ENCODE peak calls at places on chromosomes 1 and 21, in six cellular contexts. I is AG04450, C is kidney, N is HFF-Myc, E is AG04449, H is fibroblast of lung. V is an unnamed sample.

GRCh38 chr1:203536575-203536974 is 42.6 kb downstream of the OPTC start:
- DNase-seq in I (no peak), C (no peak), N (no peak), E (no peak), H (no peak), V (no peak)

GRCh38 chr1:17521946-17522612 is 17.4 kb upstream of the ARHGEF10L start:
- DNase-seq in I (no peak), C (no peak), N (no peak), E (no peak), H (no peak), V (no peak)

GRCh38 chr1:9860887-9861286 is 37.1 kb upstream of the CLSTN1 start:
- DNase-seq in I (no peak), C (no peak), N (no peak), E (no peak), H (no peak), V (no peak)

GRCh38 chr1:28751315-28752056 is 14.7 kb downstream of the YTHDF2 start:
- DNase-seq in I (no peak), C (no peak), N (no peak), E (no peak), H (peak; percentile 79), V (peak; percentile 27)

GRCh38 chr1:114033219-114033706 is 54.0 kb downstream of the OLFML3 start:
- DNase-seq in I (no peak), C (no peak), N (no peak), E (no peak), H (peak; percentile 8), V (no peak)

GRCh38 chr1:222416001-222416791 is 131.7 kb downstream of the HHIPL2 start:
- DNase-seq in I (no peak), C (no peak), N (no peak), E (no peak), H (peak; percentile 33), V (no peak)

GRCh38 chr1:236159704-236160539 is 17.6 kb downstream of the GPR137B start:
- DNase-seq in I (no peak), C (peak; percentile 90), N (no peak), E (no peak), H (no peak), V (no peak)

GRCh38 chr21:45366931-45367401 is 38.0 kb upstream of the COL18A1 start:
- DNase-seq in I (peak; percentile 93), C (peak; percentile 90), N (peak; percentile 67), E (peak; percentile 38), H (peak; percentile 97), V (no peak)

GRCh38 chr21:38824124-38824822 is 18.5 kb downstream of the ETS2 start:
- DNase-seq in I (peak; percentile 68), C (no peak), N (peak; percentile 72), E (no peak), H (peak; percentile 56), V (peak; percentile 62)

GRCh38 chr1:41862411-41863221 is 56.1 kb downstream of the HIVEP3 start:
- DNase-seq in I (no peak), C (no peak), N (no peak), E (peak; percentile 73), H (peak; percentile 99), V (peak; percentile 74)

GRCh38 chr1:20233394-20233793 is 47.1 kb upstream of the PLA2G2C start:
- DNase-seq in I (no peak), C (no peak), N (no peak), E (no peak), H (peak; percentile 23), V (no peak)

GRCh38 chr1:36729289-36729688 is 246.6 kb upstream of the CSF3R start:
- DNase-seq in I (no peak), C (peak; percentile 46), N (no peak), E (no peak), H (no peak), V (no peak)

GRCh38 chr1:96845464-96845863 is 123.9 kb downstream of the PTBP2 start:
- DNase-seq in I (no peak), C (no peak), N (no peak), E (no peak), H (no peak), V (no peak)

GRCh38 chr21:19607983-19608668 is 1204.5 kb upstream of the TMPRSS15 start:
- DNase-seq in I (no peak), C (no peak), N (no peak), E (no peak), H (no peak), V (no peak)

GRCh38 chr1:45136984-45137383 is 69.4 kb downstream of the ZSWIM5 start:
- DNase-seq in I (no peak), C (no peak), N (no peak), E (no peak), H (no peak), V (no peak)

GRCh38 chr1:204713541-204713940 is 28.0 kb upstream of the LRRN2 start:
- DNase-seq in I (no peak), C (no peak), N (no peak), E (no peak), H (no peak), V (no peak)

GRCh38 chr1:202713110-202713509 is 2.9 kb upstream of the SYT2 start:
- DNase-seq in I (no peak), C (no peak), N (no peak), E (no peak), H (peak; percentile 6), V (no peak)

GRCh38 chr1:86062458-86062857 is 94.1 kb downstream of the COL24A1 start:
- DNase-seq in I (no peak), C (no peak), N (no peak), E (no peak), H (peak; percentile 48), V (no peak)

GRCh38 chr1:240820816-240821215 is 208.9 kb upstream of the GREM2 start:
- DNase-seq in I (no peak), C (no peak), N (no peak), E (no peak), H (no peak), V (no peak)

GRCh38 chr1:27124405-27124804 is 30.5 kb downstream of the SLC9A1 start:
- DNase-seq in I (no peak), C (no peak), N (no peak), E (no peak), H (no peak), V (no peak)

GRCh38 chr1:167717351-167717750 is 4.4 kb upstream of the MPZL1 start:
- DNase-seq in I (no peak), C (no peak), N (no peak), E (no peak), H (no peak), V (peak; percentile 25)

GRCh38 chr1:33342041-33342723 is 21.3 kb upstream of the A3GALT2 start:
- DNase-seq in I (peak; percentile 98), C (peak; percentile 85), N (peak; percentile 96), E (peak; percentile 91), H (peak; percentile 99), V (peak; percentile 88)

GRCh38 chr1:162390396-162391185 is 9.1 kb downstream of the C1orf226 start:
- DNase-seq in I (no peak), C (no peak), N (no peak), E (no peak), H (no peak), V (no peak)

GRCh38 chr1:7810395-7810794 is 26.3 kb downstream of the PER3 start:
- DNase-seq in I (peak; percentile 49), C (no peak), N (peak; percentile 40), E (peak; percentile 37), H (peak; percentile 91), V (no peak)

GRCh38 chr1:84995484-84996334 is 1.2 kb downstream of the MCOLN2 start:
- DNase-seq in I (no peak), C (no peak), N (no peak), E (no peak), H (no peak), V (no peak)

GRCh38 chr1:247528812-247529474 is 7.3 kb downstream of the OR2C3 start:
- DNase-seq in I (no peak), C (no peak), N (no peak), E (no peak), H (no peak), V (no peak)

GRCh38 chr1:12616709-12617373 is 1.2 kb downstream of the DHRS3 start:
- DNase-seq in I (no peak), C (no peak), N (no peak), E (no peak), H (no peak), V (no peak)

GRCh38 chr1:70718086-70718630 is 307.1 kb downstream of the CTH start:
- DNase-seq in I (no peak), C (no peak), N (no peak), E (no peak), H (no peak), V (no peak)

DNA sequence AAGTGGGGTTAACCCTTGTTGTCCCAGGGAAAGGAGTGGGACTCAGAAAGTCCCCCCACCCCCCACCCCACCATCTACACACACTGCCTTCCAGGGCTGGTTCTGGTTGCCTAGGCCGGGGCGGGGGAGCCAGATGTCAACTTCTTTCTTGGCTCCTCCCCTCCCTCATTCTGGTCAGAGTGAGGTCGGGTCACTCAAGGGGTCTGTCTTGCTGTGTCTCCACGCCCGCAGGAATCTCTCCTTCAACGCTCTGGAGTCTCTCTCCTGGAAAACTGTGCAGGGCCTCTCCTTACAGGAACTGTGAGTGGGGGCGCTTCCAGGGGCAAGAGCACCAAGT is 6.0 kb downstream of the NTRK1 start:
- DNase-seq in I (no peak), C (peak; percentile 36), N (no peak), E (no peak), H (no peak), V (no peak)
- H3K4me3 ChIP-seq in I (no peak overlapping the region), C (no peak overlapping the region), N (no peak overlapping the region), E (no peak overlapping the region), H (no peak overlapping the region), V (no peak overlapping the region)

GRCh38 chr1:6259491-6260362 is 1.2 kb downstream of the GPR153 start:
- DNase-seq in I (peak; percentile 23), C (peak; percentile 94), N (no peak), E (no peak), H (peak; percentile 71), V (no peak)
- H3K4me3 ChIP-seq in I (peak overlapping the region; percentile 65), C (no peak overlapping the region), N (peak overlapping the region; percentile 58), E (peak overlapping the region; percentile 60), H (peak overlapping the region; percentile 75), V (peak overlapping the region; percentile 75)

GRCh38 chr1:116375884-116376733 is 3.1 kb downstream of the ATP1A1 start:
- DNase-seq in I (no peak), C (peak; percentile 89), N (peak; percentile 41), E (peak; percentile 40), H (peak; percentile 84), V (peak; percentile 36)

GRCh38 chr1:116379674-116380498 is 6.8 kb downstream of the ATP1A1 start:
- DNase-seq in I (no peak), C (no peak), N (no peak), E (no peak), H (no peak), V (no peak)

GRCh38 chr1:116376734-116377096 is 3.7 kb downstream of the ATP1A1 start:
- DNase-seq in I (no peak), C (no peak), N (no peak), E (no peak), H (no peak), V (no peak)

GRCh38 chr1:116379057-116379630 is 6.1 kb downstream of the ATP1A1 start:
- DNase-seq in I (no peak), C (no peak), N (no peak), E (no peak), H (no peak), V (no peak)

GRCh38 chr1:116377564-116378529 is 4.8 kb downstream of the ATP1A1 start:
- DNase-seq in I (peak; percentile 75), C (no peak), N (peak; percentile 54), E (peak; percentile 93), H (peak; percentile 96), V (peak; percentile 79)
- H3K4me3 ChIP-seq in I (peak overlapping the region; percentile 46), C (peak overlapping the region; percentile 95), N (peak overlapping the region; percentile 27), E (peak overlapping the region; percentile 31), H (peak overlapping the region; percentile 39), V (peak overlapping the region; percentile 23)

GRCh38 chr1:154609398-154610380 is 1.7 kb upstream of the ADAR start:
- DNase-seq in I (no peak), C (no peak), N (no peak), E (no peak), H (peak; percentile 48), V (no peak)
- H3K4me3 ChIP-seq in I (no peak overlapping the region), C (no peak overlapping the region), N (no peak overlapping the region), E (no peak overlapping the region), H (no peak overlapping the region), V (no peak overlapping the region)

GRCh38 chr1:76940586-76941335 is 73.5 kb downstream of the ST6GALNAC5 start:
- DNase-seq in I (no peak), C (no peak), N (no peak), E (no peak), H (no peak), V (no peak)
- H3K4me3 ChIP-seq in I (no peak overlapping the region), C (no peak overlapping the region), N (no peak overlapping the region), E (no peak overlapping the region), H (no peak overlapping the region), V (no peak overlapping the region)